ENCODE peak calls at places on chromosomes 12 and 14, in six cellular contexts. K, G, Q, C, E and F are unnamed samples.
A peak's percentile ranks its signal among the peaks of the same experiment; 100 is the strongest.

GRCh38 chr14:104202259-104203070 is 64.1 kb downstream of the KIF26A start:
- DNase-seq in K (no peak), G (no peak), Q (no peak), C (no peak), E (peak; percentile 39), F (no peak)

GRCh38 chr14:71208702-71209357 is 301.6 kb downstream of the PCNX1 start:
- DNase-seq in K (no peak), G (no peak), Q (no peak), C (no peak), E (no peak), F (no peak)

GRCh38 chr12:93167331-93167730 is 210.4 kb upstream of the NUDT4 start:
- DNase-seq in K (no peak), G (no peak), Q (no peak), C (no peak), E (no peak), F (no peak)

GRCh38 chr14:81435578-81436295 is 35.6 kb upstream of the STON2 start:
- DNase-seq in K (peak; percentile 84), G (peak; percentile 85), Q (peak; percentile 79), C (no peak), E (no peak), F (no peak)

GRCh38 chr12:131250028-131250950 is 296.6 kb downstream of the ADGRD1 start:
- DNase-seq in K (no peak), G (peak; percentile 62), Q (no peak), C (no peak), E (no peak), F (no peak)

GRCh38 chr14:57884175-57884574 is 18.3 kb upstream of the SLC35F4 start:
- DNase-seq in K (no peak), G (no peak), Q (no peak), C (no peak), E (no peak), F (no peak)

GRCh38 chr12:38282886-38283285 is 33.7 kb upstream of the ALG10B start:
- DNase-seq in K (no peak), G (no peak), Q (no peak), C (no peak), E (no peak), F (no peak)

GRCh38 chr14:24172261-24172860 is 481 bp downstream of the REC8 start:
- DNase-seq in K (no peak), G (no peak), Q (peak; percentile 51), C (no peak), E (no peak), F (no peak)

GRCh38 chr12:107655281-107656065 is 30.1 kb upstream of the PWP1 start:
- DNase-seq in K (no peak), G (no peak), Q (no peak), C (no peak), E (no peak), F (no peak)

GRCh38 chr14:98371141-98371540 is 900.9 kb downstream of the BCL11B start:
- DNase-seq in K (no peak), G (no peak), Q (no peak), C (peak; percentile 37), E (no peak), F (no peak)

GRCh38 chr12:29187756-29188155 is 38.7 kb downstream of the FAR2 start:
- DNase-seq in K (no peak), G (no peak), Q (no peak), C (no peak), E (no peak), F (no peak)

GRCh38 chr12:33649992-33650391 is 210.4 kb upstream of the SYT10 start:
- DNase-seq in K (no peak), G (no peak), Q (peak; percentile 77), C (no peak), E (no peak), F (no peak)

GRCh38 chr12:66290716-66291200 is 11.5 kb upstream of the HELB start:
- DNase-seq in K (no peak), G (no peak), Q (no peak), C (no peak), E (no peak), F (no peak)

GRCh38 chr14:38762845-38763244 is 340.2 kb downstream of the SEC23A start:
- DNase-seq in K (no peak), G (no peak), Q (no peak), C (no peak), E (no peak), F (no peak)

GRCh38 chr12:26647091-26647490 is 185.9 kb downstream of the ITPR2 start:
- DNase-seq in K (no peak), G (no peak), Q (no peak), C (no peak), E (no peak), F (no peak)

GRCh38 chr12:132484891-132485441 is 5.0 kb upstream of the FBRSL1 start:
- DNase-seq in K (no peak), G (no peak), Q (no peak), C (no peak), E (no peak), F (no peak)

GRCh38 chr14:24369463-24369862 is 1.5 kb downstream of the NFATC4 start:
- DNase-seq in K (no peak), G (no peak), Q (no peak), C (no peak), E (no peak), F (no peak)

GRCh38 chr12:130658106-130658505 is 58.0 kb downstream of the RIMBP2 start:
- DNase-seq in K (no peak), G (peak; percentile 41), Q (no peak), C (no peak), E (no peak), F (no peak)

GRCh38 chr14:85702937-85703336 is 173.0 kb downstream of the FLRT2 start:
- DNase-seq in K (no peak), G (no peak), Q (no peak), C (no peak), E (no peak), F (no peak)

GRCh38 chr12:82146740-82147139 is 211.4 kb downstream of the CCDC59 start:
- DNase-seq in K (no peak), G (peak; percentile 31), Q (peak; percentile 7), C (no peak), E (no peak), F (no peak)

GRCh38 chr12:28253175-28253641 is 63.0 kb downstream of the CCDC91 start:
- DNase-seq in K (no peak), G (no peak), Q (no peak), C (no peak), E (no peak), F (no peak)

GRCh38 chr14:70602254-70602653 is 1.8 kb upstream of the MED6 start:
- DNase-seq in K (no peak), G (no peak), Q (no peak), C (no peak), E (no peak), F (no peak)

GRCh38 chr12:93308281-93308680 is 69.4 kb upstream of the NUDT4 start:
- DNase-seq in K (no peak), G (no peak), Q (no peak), C (no peak), E (no peak), F (no peak)

GRCh38 chr12:63989301-63989845 is 144.9 kb downstream of the SRGAP1 start:
- DNase-seq in K (no peak), G (no peak), Q (no peak), C (no peak), E (no peak), F (no peak)

GRCh38 chr12:94033112-94033511 is 115.3 kb upstream of the PLXNC1 start:
- DNase-seq in K (no peak), G (no peak), Q (no peak), C (no peak), E (no peak), F (no peak)

GRCh38 chr14:93160353-93160801 is 24.3 kb downstream of the MOAP1 start:
- DNase-seq in K (no peak), G (no peak), Q (peak; percentile 73), C (no peak), E (no peak), F (no peak)

GRCh38 chr14:93994919-93995682 is 2.0 kb upstream of the CCDC197 start:
- DNase-seq in K (no peak), G (no peak), Q (peak; percentile 67), C (no peak), E (no peak), F (no peak)

GRCh38 chr12:54051916-54052744 is 1.5 kb upstream of the HOXC4 start:
- DNase-seq in K (no peak), G (peak; percentile 55), Q (no peak), C (no peak), E (peak; percentile 31), F (no peak)
- H3K27ac ChIP-seq in K (peak overlapping the region; percentile 44), G (peak overlapping the region; percentile 88), Q (no peak overlapping the region), C (peak overlapping the region; percentile 79), E (no peak overlapping the region), F (no peak overlapping the region)

GRCh38 chr12:96400631-96401060 is 407 bp upstream of the CDK17 start:
- DNase-seq in K (no peak), G (no peak), Q (no peak), C (no peak), E (no peak), F (no peak)

GRCh38 chr12:96398422-96399080 is 1.7 kb downstream of the CDK17 start:
- DNase-seq in K (no peak), G (no peak), Q (no peak), C (no peak), E (no peak), F (no peak)

GRCh38 chr12:96397756-96398421 is 2.4 kb downstream of the CDK17 start:
- DNase-seq in K (no peak), G (no peak), Q (no peak), C (no peak), E (no peak), F (no peak)

GRCh38 chr12:96399919-96400630 is at the start of gene CDK17:
- DNase-seq in K (peak; percentile 90), G (peak; percentile 97), Q (peak; percentile 75), C (peak; percentile 93), E (peak; percentile 77), F (no peak)

GRCh38 chr12:96399081-96399918 is 939 bp downstream of the CDK17 start:
- DNase-seq in K (peak; percentile 92), G (peak; percentile 96), Q (peak; percentile 55), C (peak; percentile 95), E (peak; percentile 72), F (no peak)
- TF ChIP-seq POLR2AphosphoS5 in K (no peak), G (peak; percentile 82), Q (no peak), C (peak; percentile 83), E (no peak), F (peak; percentile 84)

GRCh38 chr12:121015825-121016766 is at the start of gene C12orf43:
- DNase-seq in K (peak; percentile 94), G (peak; percentile 96), Q (peak; percentile 98), C (peak; percentile 97), E (peak; percentile 92), F (no peak)
- TF ChIP-seq CTCF in K (no peak), G (no peak), Q (no peak), C (no peak), E (no peak), F (no peak)

GRCh38 chr12:12465522-12465921 is 97.1 kb downstream of the DUSP16 start:
- DNase-seq in K (no peak), G (no peak), Q (no peak), C (no peak), E (no peak), F (no peak)

GRCh38 chr12:12468575-12468974 is 94.1 kb downstream of the DUSP16 start:
- DNase-seq in K (no peak), G (no peak), Q (no peak), C (no peak), E (no peak), F (no peak)

GRCh38 chr12:12467701-12468218 is 94.9 kb downstream of the DUSP16 start:
- DNase-seq in K (no peak), G (no peak), Q (no peak), C (no peak), E (no peak), F (no peak)

GRCh38 chr12:12466157-12466556 is 96.5 kb downstream of the DUSP16 start:
- DNase-seq in K (no peak), G (no peak), Q (no peak), C (no peak), E (no peak), F (no peak)

GRCh38 chr12:12467222-12467621 is 95.4 kb downstream of the DUSP16 start:
- DNase-seq in K (no peak), G (no peak), Q (no peak), C (no peak), E (no peak), F (no peak)
- H3K27ac ChIP-seq in K (peak overlapping the region; percentile 66), G (peak overlapping the region; percentile 81), Q (no peak overlapping the region), C (no peak overlapping the region), E (no peak overlapping the region), F (no peak overlapping the region)